ENCODE peak calls at places on chromosomes 11 and 22, in six cellular contexts. One of them, this sample, is unnamed.
A peak's percentile ranks its signal among the peaks of the same experiment; 100 is the strongest.

GRCh38 chr22:19844423-19845368 is 10.0 kb downstream of the GNB1L start:
- DNase-seq in GM13977: peak; percentile 9
- DNase-seq in HT1080: peak; percentile 72
- DNase-seq in heart left ventricle: peak; percentile 64
- DNase-seq in psoas muscle: peak; percentile 68
- DNase-seq in H4: no peak
- DNase-seq in this sample: peak; percentile 18

GRCh38 chr11:125903753-125904659 is at the start of gene DDX25:
- DNase-seq in GM13977: peak; percentile 23
- DNase-seq in HT1080: no peak
- DNase-seq in heart left ventricle: no peak
- DNase-seq in psoas muscle: no peak
- DNase-seq in H4: no peak
- DNase-seq in this sample: no peak

GRCh38 chr11:27349919-27350318 is 13.1 kb downstream of the CCDC34 start:
- DNase-seq in GM13977: no peak
- DNase-seq in HT1080: no peak
- DNase-seq in heart left ventricle: no peak
- DNase-seq in psoas muscle: no peak
- DNase-seq in H4: no peak
- DNase-seq in this sample: no peak

GRCh38 chr11:126607374-126607773 is 251.9 kb downstream of the ST3GAL4 start:
- DNase-seq in GM13977: peak; percentile 51
- DNase-seq in HT1080: peak; percentile 63
- DNase-seq in heart left ventricle: peak; percentile 39
- DNase-seq in psoas muscle: peak; percentile 38
- DNase-seq in H4: peak; percentile 65
- DNase-seq in this sample: peak; percentile 69

GRCh38 chr11:79932612-79933011 is 491.8 kb upstream of the TENM4 start:
- DNase-seq in GM13977: no peak
- DNase-seq in HT1080: no peak
- DNase-seq in heart left ventricle: no peak
- DNase-seq in psoas muscle: no peak
- DNase-seq in H4: no peak
- DNase-seq in this sample: no peak

GRCh38 chr11:76577199-76577920 is 93.2 kb downstream of the LRRC32 start:
- DNase-seq in GM13977: no peak
- DNase-seq in HT1080: peak; percentile 93
- DNase-seq in heart left ventricle: peak; percentile 93
- DNase-seq in psoas muscle: no peak
- DNase-seq in H4: peak; percentile 71
- DNase-seq in this sample: no peak

GRCh38 chr11:104523611-104524010 is 359.7 kb upstream of the PDGFD start:
- DNase-seq in GM13977: no peak
- DNase-seq in HT1080: no peak
- DNase-seq in heart left ventricle: no peak
- DNase-seq in psoas muscle: no peak
- DNase-seq in H4: no peak
- DNase-seq in this sample: no peak

GRCh38 chr11:1890856-1891830 is 552 bp downstream of the PRR33 start:
- DNase-seq in GM13977: peak; percentile 37
- DNase-seq in HT1080: no peak
- DNase-seq in heart left ventricle: peak; percentile 28
- DNase-seq in psoas muscle: peak; percentile 79
- DNase-seq in H4: no peak
- DNase-seq in this sample: peak; percentile 35

GRCh38 chr22:50308597-50308935 is 1.1 kb upstream of the PLXNB2 start:
- DNase-seq in GM13977: no peak
- DNase-seq in HT1080: peak; percentile 78
- DNase-seq in heart left ventricle: peak; percentile 93
- DNase-seq in psoas muscle: peak; percentile 82
- DNase-seq in H4: no peak
- DNase-seq in this sample: no peak

GRCh38 chr11:130216221-130216550 is 56.6 kb downstream of the ST14 start:
- DNase-seq in GM13977: no peak
- DNase-seq in HT1080: no peak
- DNase-seq in heart left ventricle: no peak
- DNase-seq in psoas muscle: no peak
- DNase-seq in H4: no peak
- DNase-seq in this sample: no peak

GRCh38 chr11:94544582-94544831 is 786 bp downstream of the FUT4 start:
- DNase-seq in GM13977: no peak
- DNase-seq in HT1080: no peak
- DNase-seq in heart left ventricle: peak; percentile 37
- DNase-seq in psoas muscle: no peak
- DNase-seq in H4: no peak
- DNase-seq in this sample: no peak

GRCh38 chr11:94295534-94295933 is 8.8 kb upstream of the IZUMO1R start:
- DNase-seq in GM13977: no peak
- DNase-seq in HT1080: no peak
- DNase-seq in heart left ventricle: no peak
- DNase-seq in psoas muscle: no peak
- DNase-seq in H4: no peak
- DNase-seq in this sample: no peak

GRCh38 chr11:115580416-115580815 is 76.2 kb upstream of the CADM1 start:
- DNase-seq in GM13977: no peak
- DNase-seq in HT1080: no peak
- DNase-seq in heart left ventricle: no peak
- DNase-seq in psoas muscle: no peak
- DNase-seq in H4: no peak
- DNase-seq in this sample: no peak

This sample was measured in GM13976.